ENCODE peak calls at places on chromosomes 16 and 17, in ten cellular contexts. F, I, M, N, V, Z, R, J, W and H are unnamed samples.

GRCh38 chr17:54891176-54891821 is 9.4 kb upstream of the TOM1L1 start:
- DNase-seq in M (peak; percentile 69), N (peak; percentile 42), W (no peak), V (no peak), I (peak; percentile 57), J (no peak), F (no peak), Z (no peak), R (peak; percentile 13), H (no peak)

GRCh38 chr16:69669577-69669976 is 56.8 kb downstream of the NQO1 start:
- DNase-seq in R (no peak), V (no peak), M (no peak), Z (no peak), J (no peak), W (no peak), N (no peak), F (no peak), I (no peak), H (no peak)

GRCh38 chr17:49341356-49341755 is 20.7 kb downstream of the ZNF652 start:
- DNase-seq in F (no peak), M (no peak), N (no peak), V (no peak), Z (no peak), R (no peak), I (no peak), W (no peak), J (no peak), H (no peak)

GRCh38 chr16:52547834-52548215 is 882 bp upstream of the TOX3 start:
- DNase-seq in J (no peak), V (no peak), N (no peak), I (no peak), W (no peak), M (no peak), Z (no peak), F (no peak), R (no peak), H (no peak)

GRCh38 chr17:76123749-76124581 is 17.1 kb downstream of the FOXJ1 start:
- DNase-seq in V (no peak), J (no peak), Z (no peak), I (no peak), F (peak; percentile 39), M (no peak), R (no peak), N (no peak), W (no peak), H (no peak)

GRCh38 chr17:66507103-66507923 is 204.9 kb downstream of the PRKCA start:
- DNase-seq in R (no peak), M (peak; percentile 64), N (peak; percentile 59), I (no peak), V (no peak), F (no peak), W (peak; percentile 46), J (no peak), Z (no peak), H (no peak)

GRCh38 chr17:42817866-42818265 is 6.2 kb downstream of the BECN1 start:
- DNase-seq in M (peak; percentile 75), F (no peak), V (no peak), Z (no peak), J (no peak), I (no peak), N (no peak), R (no peak), W (no peak), H (no peak)

GRCh38 chr16:71387045-71387871 is 28.7 kb downstream of the CALB2 start:
- DNase-seq in J (no peak), N (no peak), I (peak; percentile 50), M (no peak), Z (no peak), V (no peak), R (no peak), W (no peak), F (no peak), H (no peak)

GRCh38 chr17:17506893-17507464 is 10.8 kb upstream of the RASD1 start:
- DNase-seq in V (no peak), Z (no peak), W (no peak), F (peak; percentile 84), I (no peak), R (no peak), M (no peak), J (no peak), N (no peak), H (no peak)

GRCh38 chr17:57271821-57272220 is 15.5 kb downstream of the MSI2 start:
- DNase-seq in I (no peak), R (no peak), F (no peak), V (no peak), J (no peak), W (no peak), M (no peak), Z (no peak), N (no peak), H (no peak)